ENCODE peak calls at places on chromosomes 2 and 18, in seven cellular contexts. Q is NCI-H1092 treated with DMSO at 0.1 percent for 48 hours; I is CD4-positive, CD25-positive, alpha-beta regulatory T cell; B is AG20443; W is stimulated activated CD4-positive, alpha-beta T cell treated with anti-CD3 and anti-CD28 coated beads, Interleukin-15, amount 100 ng/mL, for 24 hours; G is foreskin fibroblast; D is astrocyte. Y is an unnamed sample.

GRCh38 chr18:22433960-22434359 is 16.2 kb upstream of the CTAGE1 start:
- DNase-seq in Q (no peak), I (no peak), B (no peak), W (no peak), G (peak), D (no peak), Y (no peak)

GRCh38 chr2:64211471-64211870 is 67.3 kb upstream of the PELI1 start:
- DNase-seq in Q (no peak), I (no peak), B (no peak), W (no peak), G (no peak), D (no peak), Y (no peak)

GRCh38 chr2:7685342-7686015 is 768.3 kb downstream of the RNF144A start:
- DNase-seq in Q (no peak), I (no peak), B (peak), W (no peak), G (peak), D (peak), Y (no peak)

GRCh38 chr18:67104700-67105284 is 411.7 kb downstream of the DSEL start:
- DNase-seq in Q (peak), I (peak), B (peak), W (peak), G (peak), D (peak), Y (peak)

GRCh38 chr18:3985030-3985429 is 470.1 kb downstream of the DLGAP1 start:
- DNase-seq in Q (no peak), I (peak), B (no peak), W (no peak), G (no peak), D (peak), Y (no peak)

GRCh38 chr2:45283764-45284620 is 274.7 kb upstream of the SIX2 start:
- DNase-seq in Q (no peak), I (no peak), B (peak), W (no peak), G (peak), D (peak), Y (peak)

GRCh38 chr2:222859786-222860726 is 780 bp upstream of the ACSL3 start:
- DNase-seq in Q (peak), I (no peak), B (no peak), W (no peak), G (peak), D (no peak), Y (peak)

GRCh38 chr2:55653255-55653654 is 35.8 kb upstream of the PPP4R3B start:
- DNase-seq in Q (no peak), I (no peak), B (no peak), W (no peak), G (no peak), D (no peak), Y (no peak)

GRCh38 chr18:35481960-35482366 is 15.8 kb downstream of the INO80C start:
- DNase-seq in Q (no peak), I (no peak), B (no peak), W (no peak), G (no peak), D (peak), Y (no peak)

GRCh38 chr2:96860065-96861029 is 2.5 kb upstream of the ANKRD39 start:
- DNase-seq in Q (no peak), I (no peak), B (no peak), W (peak), G (no peak), D (no peak), Y (no peak)

GRCh38 chr2:209383212-209383611 is 40.6 kb upstream of the MAP2 start:
- DNase-seq in Q (no peak), I (no peak), B (peak), W (no peak), G (peak), D (peak), Y (peak)

GRCh38 chr2:127096280-127096679 is 10.7 kb downstream of the BIN1 start:
- DNase-seq in Q (no peak), I (no peak), B (no peak), W (no peak), G (no peak), D (no peak), Y (no peak)

GRCh38 chr2:112109278-112109677 is 28.9 kb upstream of the FBLN7 start:
- DNase-seq in Q (no peak), I (no peak), B (no peak), W (no peak), G (no peak), D (no peak), Y (no peak)

GRCh38 chr2:72117718-72118117 is 29.9 kb downstream of the CYP26B1 start:
- DNase-seq in Q (no peak), I (no peak), B (no peak), W (no peak), G (no peak), D (no peak), Y (no peak)

GRCh38 chr2:133287709-133288108 is 280.6 kb downstream of the NCKAP5 start:
- DNase-seq in Q (no peak), I (no peak), B (peak), W (no peak), G (peak), D (peak), Y (no peak)

GRCh38 chr2:127067620-127068350 is 39.2 kb downstream of the BIN1 start:
- DNase-seq in Q (peak), I (peak), B (peak), W (peak), G (no peak), D (peak), Y (peak)

GRCh38 chr18:50099725-50100414 is 95.1 kb downstream of the MYO5B start:
- DNase-seq in Q (no peak), I (peak), B (peak), W (no peak), G (peak), D (peak), Y (peak)

GRCh38 chr2:31334311-31335026 is 80.1 kb downstream of the XDH start:
- DNase-seq in Q (no peak), I (no peak), B (no peak), W (no peak), G (peak), D (peak), Y (no peak)

GRCh38 chr2:74833418-74834233 is at the start of gene HK2:
- DNase-seq in Q (peak), I (peak), B (peak), W (peak), G (peak), D (peak), Y (peak)

GRCh38 chr2:119004602-119005001 is 62.6 kb downstream of the MARCO start:
- DNase-seq in Q (no peak), I (no peak), B (no peak), W (no peak), G (no peak), D (no peak), Y (no peak)

GRCh38 chr2:166458682-166459081 is 35.4 kb downstream of the SCN7A start:
- DNase-seq in Q (no peak), I (no peak), B (no peak), W (no peak), G (no peak), D (no peak), Y (no peak)

GRCh38 chr2:240642806-240643092 is 17.5 kb downstream of the GPR35 start:
- DNase-seq in Q (no peak), I (no peak), B (no peak), W (no peak), G (no peak), D (no peak), Y (no peak)

GRCh38 chr2:160036736-160037135 is 25.7 kb downstream of the PLA2R1 start:
- DNase-seq in Q (no peak), I (no peak), B (no peak), W (no peak), G (no peak), D (no peak), Y (no peak)

GRCh38 chr2:135851858-135852257 is 14.9 kb upstream of the LCT start:
- DNase-seq in Q (no peak), I (no peak), B (no peak), W (no peak), G (no peak), D (no peak), Y (no peak)

GRCh38 chr2:219494952-219495530 is 3.6 kb upstream of the GMPPA start:
- DNase-seq in Q (no peak), I (no peak), B (no peak), W (no peak), G (no peak), D (no peak), Y (no peak)

GRCh38 chr2:147182260-147182659 is 662.6 kb upstream of the ACVR2A start:
- DNase-seq in Q (no peak), I (peak), B (no peak), W (peak), G (no peak), D (no peak), Y (no peak)

GRCh38 chr2:120502761-120503160 is 156.8 kb downstream of the INHBB start:
- DNase-seq in Q (no peak), I (no peak), B (no peak), W (no peak), G (no peak), D (no peak), Y (no peak)

GRCh38 chr2:158529379-158530110 is 72.8 kb downstream of the PKP4 start:
- DNase-seq in Q (no peak), I (no peak), B (peak), W (no peak), G (peak), D (peak), Y (no peak)

GRCh38 chr2:127884436-127884835 is 1.3 kb downstream of the AMMECR1L start:
- DNase-seq in Q (no peak), I (no peak), B (peak), W (no peak), G (peak), D (peak), Y (no peak)

GRCh38 chr18:60232541-60232940 is 140.0 kb downstream of the MC4R start:
- DNase-seq in Q (no peak), I (no peak), B (no peak), W (no peak), G (peak), D (peak), Y (peak)

Y was measured in RWPE1.